ENCODE peak calls at places on chromosome 5, in five cellular contexts. O is CD8-positive, alpha-beta T cell; G is cardiac muscle cell; X is AG09309; S is cardiac fibroblast. M is an unnamed sample.

GRCh38 chr5:160087244-160087643 is 32.0 kb downstream of the PWWP2A start:
- DNase-seq in O (no peak), G (no peak), X (no peak), S (no peak), M (no peak)

GRCh38 chr5:173780356-173781234 is 107.6 kb upstream of the CPEB4 start:
- DNase-seq in O (no peak), G (no peak), X (no peak), S (no peak), M (no peak)

GRCh38 chr5:38329132-38329715 is 70.9 kb downstream of the EGFLAM start:
- DNase-seq in O (no peak), G (no peak), X (no peak), S (peak), M (peak)

GRCh38 chr5:64144429-64145215 is 21.0 kb upstream of the RNF180 start:
- DNase-seq in O (no peak), G (no peak), X (peak), S (peak), M (no peak)

GRCh38 chr5:6707852-6708251 is 5.4 kb upstream of the TENT4A start:
- DNase-seq in O (no peak), G (no peak), X (no peak), S (no peak), M (no peak)

GRCh38 chr5:113047234-113047633 is 70.6 kb downstream of the DCP2 start:
- DNase-seq in O (no peak), G (no peak), X (no peak), S (peak), M (no peak)

GRCh38 chr5:67050125-67050524 is 146.5 kb downstream of the CD180 start:
- DNase-seq in O (no peak), G (no peak), X (no peak), S (no peak), M (no peak)

GRCh38 chr5:59609501-59610265 is 283.8 kb downstream of the PDE4D start:
- DNase-seq in O (no peak), G (no peak), X (no peak), S (no peak), M (no peak)

GRCh38 chr5:154858972-154859950 is 834 bp downstream of the CNOT8 start:
- DNase-seq in O (peak), G (no peak), X (no peak), S (peak), M (no peak)

GRCh38 chr5:148805323-148806290 is 20.8 kb upstream of the ADRB2 start:
- DNase-seq in O (no peak), G (peak), X (no peak), S (no peak), M (no peak)
- H3K4me3 ChIP-seq in O (no peak), G (no peak), X (no peak), S (no peak), M (no peak)

GRCh38 chr5:144697847-144698262 is 527.2 kb downstream of the KCTD16 start:
- DNase-seq in O (no peak), G (no peak), X (peak), S (peak), M (peak)
- TF ChIP-seq CTCF in O (no peak), G (no peak), X (no peak), S (peak), M (peak)

GRCh38 chr5:14806452-14806851 is 65.1 kb downstream of the ANKH start:
- DNase-seq in O (no peak), G (no peak), X (peak), S (peak), M (no peak)
- H3K4me3 ChIP-seq in O (no peak), G (no peak), X (no peak), S (no peak), M (no peak)

DNA sequence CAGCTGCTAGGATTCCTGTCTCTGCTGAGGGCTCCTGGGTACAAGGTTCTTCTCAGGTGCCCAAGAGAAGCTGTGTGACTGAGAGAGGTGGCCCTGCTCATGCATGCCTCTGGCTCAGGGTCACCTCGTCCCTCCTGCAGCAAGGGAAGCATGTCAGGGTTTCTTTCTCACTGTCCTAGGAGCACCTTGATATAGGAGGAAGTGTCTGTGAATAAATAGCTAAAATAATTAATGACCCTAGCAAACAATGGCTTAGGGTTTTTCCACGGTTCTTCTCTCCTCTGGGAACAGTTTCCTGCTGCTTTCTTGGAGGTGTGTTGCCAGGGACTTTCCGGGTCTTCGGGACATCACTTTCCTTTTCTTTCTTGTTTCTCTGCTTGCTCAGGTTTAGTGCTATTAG is 87.2 kb downstream of the ARHGAP26 start:
- DNase-seq in O (no peak), G (no peak), X (no peak), S (no peak), M (no peak)
- TF ChIP-seq CTCF in O (no peak), G (no peak), X (no peak), S (no peak), M (no peak)

GRCh38 chr5:71699751-71700150 is 19.3 kb upstream of the CARTPT start:
- DNase-seq in O (no peak), G (no peak), X (no peak), S (no peak), M (no peak)

GRCh38 chr5:71700803-71701202 is 18.3 kb upstream of the CARTPT start:
- DNase-seq in O (no peak), G (no peak), X (no peak), S (no peak), M (no peak)

GRCh38 chr5:71695561-71695960 is 23.5 kb upstream of the CARTPT start:
- DNase-seq in O (no peak), G (no peak), X (peak), S (no peak), M (no peak)

GRCh38 chr5:71699233-71699632 is 19.8 kb upstream of the CARTPT start:
- DNase-seq in O (no peak), G (no peak), X (no peak), S (no peak), M (no peak)

GRCh38 chr5:71697967-71698366 is 21.1 kb upstream of the CARTPT start:
- DNase-seq in O (no peak), G (no peak), X (no peak), S (no peak), M (no peak)
- H3K4me3 ChIP-seq in O (no peak), G (no peak), X (no peak), S (no peak), M (no peak)

GRCh38 chr5:39716532-39716971 is 291.8 kb upstream of the DAB2 start:
- DNase-seq in O (peak), G (peak), X (no peak), S (peak), M (no peak)
- TF ChIP-seq CTCF in O (no peak), G (peak), X (peak), S (peak), M (peak)

GRCh38 chr5:171592076-171592475 is 172.6 kb downstream of the FGF18 start:
- DNase-seq in O (no peak), G (no peak), X (no peak), S (no peak), M (no peak)

GRCh38 chr5:171586436-171586835 is 167.0 kb downstream of the FGF18 start:
- DNase-seq in O (no peak), G (no peak), X (no peak), S (no peak), M (no peak)

GRCh38 chr5:171588790-171589189 is 169.3 kb downstream of the FGF18 start:
- DNase-seq in O (no peak), G (no peak), X (no peak), S (no peak), M (no peak)

GRCh38 chr5:171588046-171588445 is 168.6 kb downstream of the FGF18 start:
- DNase-seq in O (no peak), G (no peak), X (no peak), S (no peak), M (no peak)

GRCh38 chr5:171589461-171589860 is 170.0 kb downstream of the FGF18 start:
- DNase-seq in O (no peak), G (no peak), X (no peak), S (no peak), M (no peak)
- H3K4me3 ChIP-seq in O (no peak), G (no peak), X (no peak), S (no peak), M (no peak)

GRCh38 chr5:60699549-60700346 is at the start of gene DEPDC1B:
- DNase-seq in O (peak), G (peak), X (peak), S (peak), M (no peak)
- TF ChIP-seq CTCF in O (no peak), G (peak), X (peak), S (peak), M (peak)

DNA sequence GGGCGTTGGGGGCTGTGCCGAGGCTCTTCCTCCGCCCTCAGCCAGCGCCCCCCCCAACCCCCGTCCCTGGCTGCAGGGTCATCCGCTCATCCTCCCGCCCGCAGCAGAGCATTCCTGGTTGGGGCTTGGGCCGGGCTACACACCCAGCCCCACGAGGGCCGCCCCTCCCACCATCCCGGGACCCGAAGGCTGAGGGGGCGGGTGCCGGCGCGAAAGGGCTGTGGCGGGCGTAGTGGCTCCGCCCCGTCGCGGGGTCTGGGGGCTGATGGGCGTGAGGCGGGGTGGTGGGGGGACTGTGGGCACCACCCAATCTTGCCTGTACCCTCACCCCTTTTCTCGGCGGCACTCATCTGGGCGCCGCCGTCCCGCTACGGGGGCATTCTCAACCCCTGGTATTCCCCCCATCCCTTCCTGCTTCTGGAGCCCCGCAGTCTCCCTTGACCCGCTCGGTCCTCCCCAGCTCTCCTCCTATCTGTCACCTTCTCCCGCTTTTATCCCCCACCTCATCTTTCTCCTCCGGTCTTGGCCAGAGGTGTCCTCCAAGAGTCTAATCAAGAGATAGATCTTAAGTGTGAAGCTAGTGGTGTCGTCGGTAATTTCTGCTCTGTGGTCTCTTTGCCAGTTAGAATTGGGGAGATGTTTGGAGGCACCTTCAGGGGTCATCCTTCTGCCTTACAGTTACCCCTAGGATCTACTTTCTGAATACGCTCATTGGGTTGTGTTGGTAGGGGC is 1.6 kb downstream of the FER start:
- DNase-seq in O (no peak), G (peak), X (no peak), S (no peak), M (no peak)
- H3K4me3 ChIP-seq in O (peak), G (peak), X (peak), S (peak), M (peak)